ENCODE peak calls at places on chromosomes 12 and 14, in nine cellular contexts. Q is GM23248, I is GM23338, P is SK-N-SH, S is MM.1S, M is HCT116, A is hepatocyte, Z is PC-3, O is OCI-LY7. Y is an unnamed sample. For H3K79me2, the result is how much of the 10 kb centered on the place peaks cover.

GRCh38 chr14:83483063-83483462 is 1949.4 kb upstream of the SEL1L start:
- DNase-seq in Z (peak), A (peak), Q (peak), O (no peak), M (no peak), S (no peak), P (no peak), I (no peak), Y (no peak)

GRCh38 chr14:75425443-75425842 is 2.4 kb upstream of the JDP2 start:
- DNase-seq in M (no peak), S (no peak), I (no peak), Z (no peak), A (no peak), O (no peak), Q (no peak), P (no peak), Y (no peak)

GRCh38 chr14:75911883-75912282 is 69.9 kb downstream of the TGFB3 start:
- DNase-seq in M (no peak), I (peak), P (no peak), O (no peak), Z (no peak), A (peak), Q (no peak), S (no peak), Y (peak)

GRCh38 chr14:61385002-61385685 is 63.8 kb downstream of the PRKCH start:
- DNase-seq in S (no peak), M (no peak), A (no peak), I (no peak), Q (no peak), P (no peak), O (no peak), Z (no peak), Y (no peak)

GRCh38 chr12:18400186-18400585 is 138.9 kb downstream of the PIK3C2G start:
- DNase-seq in A (no peak), P (no peak), O (no peak), I (no peak), Q (no peak), M (no peak), S (no peak), Z (no peak), Y (no peak)

GRCh38 chr12:56678852-56679251 is 9.2 kb downstream of the PTGES3 start:
- DNase-seq in Z (no peak), P (no peak), M (no peak), O (no peak), I (no peak), Q (no peak), A (no peak), S (no peak), Y (no peak)

GRCh38 chr14:104240426-104241157 is 102.2 kb downstream of the KIF26A start:
- DNase-seq in P (peak), O (peak), I (peak), A (no peak), S (no peak), M (no peak), Q (no peak), Z (no peak), Y (peak)

GRCh38 chr12:100128509-100128908 is 14.2 kb downstream of the BLTP3B start:
- DNase-seq in I (peak), S (no peak), A (peak), O (no peak), Z (peak), P (peak), M (no peak), Q (peak), Y (peak)

GRCh38 chr12:104792570-104792969 is 165.5 kb downstream of the SLC41A2 start:
- DNase-seq in S (no peak), P (no peak), Q (peak), A (peak), I (no peak), Z (peak), O (no peak), M (peak), Y (no peak)

GRCh38 chr14:81831128-81831815 is 297.6 kb upstream of the SEL1L start:
- DNase-seq in I (peak), Q (no peak), M (no peak), S (no peak), Z (no peak), P (no peak), O (no peak), A (peak), Y (peak)

GRCh38 chr12:19177754-19178153 is 48.2 kb downstream of the PLEKHA5 start:
- DNase-seq in Q (peak), Z (no peak), O (no peak), S (no peak), A (no peak), P (no peak), I (no peak), M (no peak), Y (no peak)

GRCh38 chr14:100994082-100994481 is 90.6 kb upstream of the RTL1 start:
- DNase-seq in I (no peak), A (no peak), P (no peak), Q (peak), O (no peak), S (no peak), M (peak), Z (peak), Y (no peak)

GRCh38 chr14:76810953-76811400 is 1.7 kb downstream of the ANGEL1 start:
- DNase-seq in A (peak), O (peak), P (peak), Z (peak), S (peak), I (peak), M (peak), Q (peak), Y (peak)

GRCh38 chr12:122026706-122027328 is 5.1 kb downstream of the BCL7A start:
- DNase-seq in M (no peak), I (peak), Z (no peak), S (no peak), O (peak), Q (no peak), A (no peak), P (no peak), Y (no peak)

GRCh38 chr12:110355080-110355479 is 48.4 kb downstream of the ANAPC7 start:
- DNase-seq in I (peak), Z (peak), O (peak), A (no peak), Q (peak), S (peak), M (peak), P (peak), Y (peak)

GRCh38 chr12:102406033-102406584 is 74.3 kb downstream of the IGF1 start:
- DNase-seq in A (peak), M (no peak), S (no peak), Q (peak), Z (no peak), P (peak), I (no peak), O (no peak), Y (peak)

GRCh38 chr12:111304642-111305071 is 64.2 kb downstream of the PHETA1 start:
- DNase-seq in P (no peak), A (no peak), Q (no peak), S (peak), O (peak), Z (peak), M (peak), I (peak), Y (peak)

GRCh38 chr14:33932526-33933292 is 18.2 kb downstream of the EGLN3 start:
- DNase-seq in M (no peak), Q (no peak), O (no peak), Z (peak), S (no peak), A (no peak), P (no peak), I (no peak), Y (peak)

GRCh38 chr12:105954891-105955607 is 183.7 kb downstream of the NUAK1 start:
- DNase-seq in M (no peak), O (no peak), A (peak), I (no peak), P (no peak), Q (peak), S (no peak), Z (no peak), Y (no peak)

GRCh38 chr12:75908961-75909699 is 122.4 kb downstream of the PHLDA1 start:
- DNase-seq in Z (peak), M (no peak), I (no peak), O (no peak), A (peak), S (no peak), Q (peak), P (peak), Y (no peak)

GRCh38 chr14:79256311-79256879 is 954.9 kb downstream of the DIO2 start:
- DNase-seq in Z (no peak), S (no peak), I (peak), Q (no peak), M (no peak), A (no peak), O (no peak), P (no peak), Y (peak)

GRCh38 chr14:50875359-50876090 is 3.7 kb downstream of the ABHD12B start:
- DNase-seq in A (no peak), I (no peak), P (no peak), Z (no peak), S (peak), M (no peak), O (peak), Q (peak), Y (no peak)

GRCh38 chr12:102954143-102954542 is 3.3 kb upstream of the ASCL1 start:
- DNase-seq in O (no peak), A (no peak), M (no peak), Q (no peak), P (no peak), S (no peak), Z (no peak), I (no peak), Y (no peak)

GRCh38 chr12:3336606-3337311 is 154.2 kb upstream of the PRMT8 start:
- DNase-seq in Q (no peak), O (no peak), Z (peak), M (peak), P (peak), S (no peak), A (no peak), I (no peak), Y (peak)

GRCh38 chr12:77736219-77736965 is 94.3 kb upstream of the NAV3 start:
- DNase-seq in Z (no peak), A (no peak), S (no peak), Q (no peak), O (no peak), P (no peak), M (no peak), I (no peak), Y (no peak)

GRCh38 chr14:90319173-90319572 is 12.6 kb downstream of the NRDE2 start:
- DNase-seq in A (no peak), M (no peak), Q (peak), O (no peak), S (no peak), Z (peak), I (no peak), P (no peak), Y (no peak)

GRCh38 chr12:53044896-53045571 is 4.8 kb upstream of the TNS2 start:
- DNase-seq in Z (no peak), Q (no peak), P (no peak), O (no peak), S (no peak), M (no peak), A (no peak), I (no peak), Y (no peak)

GRCh38 chr12:53039851-53040250 is 10.0 kb upstream of the TNS2 start:
- DNase-seq in M (no peak), Q (no peak), Z (no peak), O (no peak), I (no peak), A (no peak), S (no peak), P (no peak), Y (no peak)

GRCh38 chr12:53044052-53044581 is 5.7 kb upstream of the TNS2 start:
- DNase-seq in Q (peak), A (peak), M (no peak), O (no peak), S (no peak), I (peak), Z (no peak), P (peak), Y (no peak)

GRCh38 chr12:53045646-53046045 is 4.2 kb upstream of the TNS2 start:
- DNase-seq in I (no peak), M (no peak), S (no peak), Q (peak), P (no peak), A (peak), Z (no peak), O (no peak), Y (no peak)

DNA sequence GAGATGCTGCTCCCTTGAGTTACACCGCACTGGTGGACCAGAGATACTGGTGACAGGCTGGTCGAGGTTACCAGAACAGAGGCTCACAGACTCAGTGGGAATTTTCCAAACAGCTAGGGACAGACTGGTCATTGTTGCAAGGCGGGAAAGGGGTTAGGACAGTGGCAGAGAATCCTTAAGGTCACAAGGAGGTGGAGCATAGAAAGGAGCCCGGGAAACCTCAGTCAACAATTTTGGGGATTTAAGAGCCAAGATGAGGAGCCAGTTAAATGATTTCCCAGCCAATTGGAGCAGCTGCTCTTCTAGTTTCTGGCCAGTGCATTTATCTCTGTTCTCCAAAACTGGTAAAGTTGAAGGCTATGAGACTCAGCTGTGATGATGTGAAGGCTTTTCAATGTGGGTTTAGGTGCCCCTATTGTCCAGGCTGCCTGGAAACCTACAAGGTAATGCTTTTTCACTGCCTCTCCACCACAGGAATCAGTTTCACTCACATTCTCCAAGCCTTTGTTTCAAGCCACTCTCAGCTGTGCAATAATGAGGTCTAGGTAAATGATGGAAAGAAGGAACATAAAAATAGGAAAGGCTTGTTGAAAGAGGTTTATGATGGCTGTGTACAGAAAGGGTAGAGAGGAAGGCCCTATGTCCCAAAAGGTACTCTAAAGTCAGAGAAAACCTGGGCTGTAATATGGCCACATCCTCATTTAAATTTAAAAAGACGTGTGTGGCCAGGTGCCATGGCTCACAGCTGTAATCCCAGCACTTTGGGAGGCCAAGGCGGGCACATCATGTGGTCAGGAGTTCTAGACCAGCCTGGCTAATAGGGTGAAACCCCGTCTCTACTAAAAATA is 7.0 kb upstream of the TNS2 start:
- DNase-seq in S (no peak), Q (no peak), O (no peak), P (peak), Z (no peak), M (no peak), A (no peak), I (peak), Y (no peak)
- H3K27ac ChIP-seq in S (no peak), Q (no peak), O (no peak), P (peak), Z (no peak), M (peak), A (no peak), I (peak), Y (peak)

GRCh38 chr12:1565172-1565571 is 29.2 kb downstream of the FBXL14 start:
- DNase-seq in I (no peak), P (no peak), Z (no peak), S (no peak), A (no peak), O (no peak), M (no peak), Q (no peak), Y (no peak)

GRCh38 chr12:1562813-1563412 is 31.5 kb downstream of the FBXL14 start:
- DNase-seq in O (no peak), S (no peak), P (no peak), A (no peak), Z (no peak), I (no peak), Q (no peak), M (no peak), Y (no peak)

GRCh38 chr12:1566449-1567135 is 27.8 kb downstream of the FBXL14 start:
- DNase-seq in I (peak), O (no peak), Q (no peak), M (no peak), P (no peak), A (no peak), S (no peak), Z (no peak), Y (peak)

GRCh38 chr12:1559729-1560128 is 34.7 kb downstream of the FBXL14 start:
- DNase-seq in O (no peak), S (no peak), Q (no peak), P (no peak), I (no peak), Z (no peak), A (no peak), M (no peak), Y (no peak)

GRCh38 chr12:1560704-1561103 is 33.7 kb downstream of the FBXL14 start:
- DNase-seq in P (no peak), S (no peak), M (no peak), I (no peak), A (no peak), O (no peak), Z (no peak), Q (no peak), Y (no peak)
- H3K79me2 ChIP-seq in P (half or more), S (half or more), M (under half), I (under half), A (under half), O (under half), Z (under half), Q (half or more), Y (half or more)

GRCh38 chr12:123442774-123443173 is 6.3 kb upstream of the RILPL2 start:
- DNase-seq in A (no peak), S (no peak), P (no peak), O (no peak), Q (no peak), M (no peak), Z (no peak), I (no peak), Y (no peak)
- TF ChIP-seq EZH2phosphoT487 in A (no peak), S (no peak), P (no peak), O (no peak), Q (no peak), M (no peak), Z (no peak), I (no peak), Y (no peak)

DNA sequence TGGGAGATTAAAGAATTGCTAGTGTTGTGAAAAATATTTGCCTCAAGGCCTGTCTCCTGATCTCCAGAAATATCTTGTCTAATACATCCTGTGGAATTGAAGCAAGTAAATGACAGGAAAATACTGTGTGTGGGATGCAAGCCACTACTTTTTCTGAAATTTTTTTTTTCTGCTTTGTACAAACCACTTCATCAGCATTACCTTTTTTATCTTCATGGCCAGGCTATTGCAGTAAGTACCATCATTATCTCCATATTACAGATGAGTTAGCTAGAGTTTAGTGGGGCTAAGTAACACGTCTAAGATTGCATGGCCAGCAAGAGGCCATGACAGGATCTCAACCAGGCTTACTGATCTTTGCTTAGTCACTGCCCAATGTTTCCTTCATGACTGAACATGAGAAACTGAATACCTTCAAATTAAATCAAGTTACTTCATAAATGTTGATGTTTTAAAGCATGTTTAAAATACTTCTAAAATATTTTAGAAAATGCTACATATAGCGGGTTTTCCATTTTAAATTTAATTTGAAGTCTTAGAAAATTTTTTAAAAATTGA is 273.7 kb downstream of the SLC6A15 start:
- DNase-seq in M (no peak), Z (no peak), S (no peak), O (no peak), A (no peak), I (no peak), Q (peak), P (no peak), Y (no peak)
- H3K27ac ChIP-seq in M (no peak), Z (no peak), S (no peak), O (no peak), A (peak), I (no peak), Q (no peak), P (no peak), Y (no peak)

DNA sequence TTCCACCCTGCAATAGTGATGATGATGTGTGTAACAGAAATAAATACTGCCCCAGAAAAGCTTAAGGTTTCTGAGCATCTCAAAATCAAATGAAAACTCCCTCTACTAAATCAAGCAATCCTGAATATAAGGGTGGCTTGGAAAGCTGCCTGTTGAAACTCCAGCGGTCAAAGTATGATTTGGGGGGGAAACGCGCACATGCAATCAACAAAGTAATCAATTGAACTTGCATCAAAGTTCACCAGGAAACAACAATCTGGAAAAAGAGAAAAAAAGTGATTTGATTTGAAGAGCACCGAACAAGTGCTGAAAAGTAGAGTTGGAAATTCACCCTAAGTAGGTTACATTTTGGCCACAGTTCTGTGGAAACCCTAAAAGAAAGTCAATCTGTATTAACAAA is 720 bp downstream of the CNIH1 start:
- DNase-seq in M (no peak), Z (no peak), A (peak), P (no peak), O (peak), I (no peak), Q (peak), S (no peak), Y (no peak)
- H3K79me2 ChIP-seq in M (half or more), Z (half or more), A (half or more), P (half or more), O (half or more), I (half or more), Q (half or more), S (half or more), Y (half or more)

GRCh38 chr12:116011217-116011616 is 266.3 kb downstream of the MED13L start:
- DNase-seq in P (no peak), S (no peak), I (no peak), Z (no peak), A (no peak), Q (no peak), O (no peak), M (no peak), Y (no peak)

GRCh38 chr12:116009805-116010204 is 267.7 kb downstream of the MED13L start:
- DNase-seq in O (no peak), Z (peak), Q (peak), P (no peak), M (no peak), S (no peak), I (peak), A (no peak), Y (peak)

GRCh38 chr12:116010467-116010866 is 267.0 kb downstream of the MED13L start:
- DNase-seq in A (no peak), I (no peak), Z (no peak), Q (no peak), M (no peak), P (no peak), O (no peak), S (no peak), Y (no peak)

GRCh38 chr12:116015525-116015924 is 262.0 kb downstream of the MED13L start:
- DNase-seq in Q (peak), M (no peak), O (peak), Z (peak), S (peak), A (peak), I (peak), P (peak), Y (peak)

DNA sequence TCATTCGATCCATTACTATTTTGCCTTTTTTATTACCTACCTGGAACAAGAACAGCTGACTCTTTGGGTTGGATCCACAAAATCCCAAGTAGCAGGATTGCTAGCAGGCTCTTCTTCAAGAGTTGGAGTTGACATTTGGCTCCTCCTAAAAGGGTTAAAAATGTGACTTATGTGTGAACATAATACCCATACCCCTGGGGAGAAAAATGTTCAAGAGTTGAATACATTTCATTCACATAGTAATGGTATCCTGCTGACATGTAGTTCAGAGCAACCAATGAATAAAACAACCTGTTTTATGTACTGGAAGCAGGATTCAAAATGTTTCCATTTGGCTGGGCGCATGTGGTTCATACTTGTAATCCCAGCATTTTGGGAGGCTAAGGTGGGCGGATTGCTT is 264.7 kb downstream of the MED13L start:
- DNase-seq in A (no peak), S (no peak), I (no peak), O (no peak), M (no peak), Q (no peak), P (no peak), Z (no peak), Y (no peak)
- TF ChIP-seq EZH2phosphoT487 in A (no peak), S (no peak), I (no peak), O (no peak), M (no peak), Q (no peak), P (no peak), Z (no peak), Y (no peak)

Y was measured in neural progenitor cell.